ENCODE peak calls at places on chromosomes 7 and 10, in five cellular contexts. N is esophagus squamous epithelium; F is neural progenitor cell; J is CD8-positive, alpha-beta T cell; I is body of pancreas. H is an unnamed sample. For H3K36me3, the result is how much of the 10 kb centered on the place peaks cover.

GRCh38 chr10:131901181-131901829 is 497 bp downstream of the PPP2R2D start:
- DNase-seq in J (peak), N (no peak), F (peak), I (peak), H (peak)

GRCh38 chr10:113991091-113991860 is 52.4 kb upstream of the ADRB1 start:
- DNase-seq in N (no peak), J (no peak), F (no peak), I (no peak), H (no peak)

GRCh38 chr7:123771256-123771655 is 22.5 kb upstream of the WASL start:
- DNase-seq in N (no peak), F (no peak), I (no peak), J (no peak), H (no peak)

GRCh38 chr7:141511370-141512335 is 39.6 kb upstream of the AGK start:
- DNase-seq in N (no peak), J (no peak), I (peak), F (peak), H (no peak)

GRCh38 chr10:50620899-50621298 is 2.9 kb downstream of the SGMS1 start:
- DNase-seq in J (no peak), N (no peak), F (no peak), I (no peak), H (no peak)

GRCh38 chr10:21843645-21844044 is 159.9 kb downstream of the DNAJC1 start:
- DNase-seq in I (no peak), J (no peak), N (no peak), F (no peak), H (no peak)

GRCh38 chr10:80535671-80536360 is 1.9 kb upstream of the SH2D4B start:
- DNase-seq in N (peak), J (peak), I (peak), F (peak), H (peak)

GRCh38 chr7:158078161-158078910 is 509.3 kb downstream of the PTPRN2 start:
- DNase-seq in F (no peak), I (no peak), J (no peak), N (no peak), H (no peak)

GRCh38 chr7:45239486-45239885 is 81.9 kb downstream of the RAMP3 start:
- DNase-seq in N (no peak), I (no peak), F (no peak), J (no peak), H (no peak)

GRCh38 chr10:114323023-114323422 is 81.3 kb downstream of the AFAP1L2 start:
- DNase-seq in F (no peak), N (no peak), I (no peak), J (no peak), H (no peak)

GRCh38 chr7:30906520-30907240 is 5.0 kb upstream of the AQP1 start:
- DNase-seq in N (no peak), I (no peak), J (no peak), F (no peak), H (no peak)

GRCh38 chr7:118179191-118179590 is 4.8 kb upstream of the LSM8 start:
- DNase-seq in I (no peak), F (no peak), N (no peak), J (no peak), H (no peak)

DNA sequence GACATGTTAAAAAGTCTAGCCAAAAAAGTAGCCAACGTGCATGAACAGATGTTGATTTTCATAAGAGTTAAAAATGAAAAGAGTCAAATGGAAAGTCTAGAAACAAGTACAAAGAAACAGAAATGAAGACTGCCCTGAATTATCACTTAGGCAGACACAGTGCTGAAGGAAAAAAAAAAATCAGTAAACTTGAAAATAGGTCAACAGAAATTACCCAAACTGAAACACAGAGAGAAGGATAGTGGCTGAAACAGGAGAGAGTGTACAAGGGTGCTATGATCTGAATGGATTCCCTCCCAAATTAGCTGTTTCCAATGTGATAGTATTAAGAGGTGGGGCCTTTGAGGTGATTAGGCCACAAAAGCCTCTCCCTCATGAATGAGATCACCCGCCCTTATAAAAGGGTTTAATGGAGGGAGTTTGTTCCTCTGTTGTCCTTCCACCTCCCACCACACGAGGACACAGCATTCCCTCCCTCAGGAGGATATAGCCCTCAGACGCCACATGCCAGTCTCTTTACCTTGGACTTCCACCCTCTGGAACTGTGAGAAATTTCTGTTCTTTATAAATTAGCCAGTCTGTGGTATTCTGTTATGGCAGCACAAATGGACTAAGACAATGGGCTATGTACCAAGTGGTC is 249.7 kb downstream of the AHR start:
- DNase-seq in I (no peak), N (no peak), J (no peak), F (peak), H (no peak)
- H3K36me3 ChIP-seq in I (under half), N (under half), J (under half), F (under half), H (under half)

DNA sequence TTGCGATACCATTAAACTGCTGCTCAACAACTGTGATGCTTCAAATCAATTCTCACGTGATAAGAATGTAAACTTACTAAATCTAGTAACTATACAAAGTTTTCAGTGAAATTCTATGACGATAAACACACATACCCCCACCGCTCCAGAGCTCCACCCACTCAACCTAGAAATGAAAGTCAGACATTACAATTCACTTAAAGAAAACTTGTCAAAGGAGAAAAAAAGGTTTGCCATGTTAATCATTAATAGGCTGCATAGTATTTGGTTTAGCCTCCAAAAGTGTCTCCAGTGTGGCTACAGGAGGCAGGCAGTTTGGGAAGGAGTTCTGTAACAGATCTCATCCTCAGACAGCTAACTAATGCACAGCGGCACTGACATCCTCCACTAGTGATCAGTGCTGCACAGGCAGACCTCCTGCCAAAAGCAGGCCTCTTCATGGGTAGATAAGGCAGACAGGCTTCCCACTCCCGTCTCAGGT is 3.1 kb downstream of the HERPUD2 start:
- DNase-seq in I (no peak), N (no peak), J (peak), F (no peak), H (peak)
- H3K27ac ChIP-seq in I (no peak), N (peak), J (peak), F (no peak), H (peak)

GRCh38 chr10:25627606-25628005 is 306.4 kb upstream of the MYO3A start:
- DNase-seq in I (no peak), N (no peak), F (no peak), J (no peak), H (no peak)
- TF ChIP-seq CTCF in I (no peak), N (no peak), F (no peak), J (no peak), H (no peak)

GRCh38 chr7:92357260-92357659 is 90.0 kb upstream of the GATAD1 start:
- DNase-seq in F (no peak), I (no peak), J (no peak), N (no peak), H (no peak)
- H3K36me3 ChIP-seq in F (under half), I (under half), J (under half), N (under half), H (under half)

DNA sequence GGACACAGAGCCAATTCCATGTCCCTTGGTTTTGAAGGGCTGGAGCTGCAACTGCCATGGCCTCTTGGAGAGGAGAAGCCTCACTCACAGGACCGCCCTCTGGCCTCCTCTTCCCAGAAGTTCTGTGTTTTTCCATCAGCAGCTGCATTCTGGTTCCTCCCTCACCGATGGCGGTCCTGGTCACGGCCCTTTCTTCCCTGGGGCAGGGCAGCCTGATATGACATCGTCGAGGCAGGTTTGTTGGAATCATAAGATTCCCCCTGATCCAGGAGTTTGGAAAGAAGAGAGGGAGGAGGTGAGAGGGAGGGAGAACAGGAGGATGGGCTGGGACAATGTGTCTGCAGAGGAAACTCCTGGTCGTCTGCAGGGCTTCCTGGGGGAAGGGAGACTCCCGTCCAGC is 82.7 kb upstream of the PDZD8 start:
- DNase-seq in N (no peak), I (no peak), F (no peak), J (no peak), H (no peak)
- H3K27ac ChIP-seq in N (no peak), I (no peak), F (no peak), J (no peak), H (no peak)

GRCh38 chr7:130920122-130920521 is 186.1 kb upstream of the KLF14 start:
- DNase-seq in J (no peak), F (no peak), I (no peak), N (no peak), H (no peak)

GRCh38 chr7:130923930-130924329 is 189.9 kb upstream of the KLF14 start:
- DNase-seq in I (no peak), N (no peak), J (no peak), F (no peak), H (no peak)

GRCh38 chr7:130919316-130920103 is 185.5 kb upstream of the KLF14 start:
- DNase-seq in I (no peak), N (no peak), J (no peak), F (no peak), H (no peak)

GRCh38 chr7:130922206-130923112 is 188.5 kb upstream of the KLF14 start:
- DNase-seq in J (no peak), I (no peak), N (no peak), F (no peak), H (no peak)

DNA sequence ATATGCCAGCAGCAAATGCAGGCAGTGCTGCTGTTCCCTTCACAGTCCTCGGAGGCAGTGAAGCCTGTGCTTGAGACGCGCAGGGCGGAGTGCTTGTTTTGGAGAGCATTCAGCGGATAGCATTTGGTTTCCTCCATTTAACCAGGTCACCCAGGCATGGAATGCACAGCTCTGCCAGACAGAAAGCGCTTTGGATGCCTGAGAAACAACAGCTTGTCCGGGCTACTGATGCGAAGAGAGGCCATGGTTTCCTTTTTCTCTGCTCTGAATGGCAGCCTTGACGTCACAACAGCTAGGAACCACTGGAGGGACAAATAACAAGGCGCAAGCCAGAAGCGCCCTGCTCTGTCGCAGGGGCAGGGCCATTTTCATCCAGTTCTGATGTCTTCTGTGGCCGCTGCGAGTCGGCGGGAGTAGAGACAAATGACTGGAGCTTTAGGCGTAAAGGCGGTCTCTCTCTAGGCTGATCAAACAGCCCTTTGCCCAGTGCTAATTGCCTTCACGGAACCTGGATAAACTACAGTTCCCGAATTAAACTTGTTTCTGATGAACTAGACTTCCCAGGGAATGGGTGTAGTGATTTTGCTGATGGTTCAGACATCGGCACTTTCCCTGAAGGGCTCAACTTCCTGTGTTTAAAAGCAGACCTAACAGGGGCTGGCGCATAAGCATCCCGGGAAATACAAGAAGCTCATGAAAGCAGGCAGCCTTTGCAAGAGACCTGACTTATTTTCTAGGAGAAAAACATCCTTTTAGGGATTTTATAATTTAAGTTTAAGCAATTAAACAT is 187.6 kb upstream of the KLF14 start:
- DNase-seq in F (peak), J (no peak), N (no peak), I (peak), H (peak)
- TF ChIP-seq CTCF in F (peak), J (no peak), N (no peak), I (no peak), H (no peak)

GRCh38 chr10:7792541-7792940 is 4.6 kb downstream of the ATP5F1C start:
- DNase-seq in I (no peak), J (no peak), F (no peak), N (no peak), H (no peak)

GRCh38 chr10:7795605-7796004 is 7.6 kb downstream of the ATP5F1C start:
- DNase-seq in F (no peak), I (peak), N (no peak), J (no peak), H (no peak)

GRCh38 chr10:7797582-7797981 is 9.6 kb downstream of the ATP5F1C start:
- DNase-seq in J (no peak), N (no peak), F (no peak), I (peak), H (peak)

GRCh38 chr10:7789390-7789789 is 1.4 kb downstream of the ATP5F1C start:
- DNase-seq in J (no peak), N (no peak), F (no peak), I (no peak), H (peak)

DNA sequence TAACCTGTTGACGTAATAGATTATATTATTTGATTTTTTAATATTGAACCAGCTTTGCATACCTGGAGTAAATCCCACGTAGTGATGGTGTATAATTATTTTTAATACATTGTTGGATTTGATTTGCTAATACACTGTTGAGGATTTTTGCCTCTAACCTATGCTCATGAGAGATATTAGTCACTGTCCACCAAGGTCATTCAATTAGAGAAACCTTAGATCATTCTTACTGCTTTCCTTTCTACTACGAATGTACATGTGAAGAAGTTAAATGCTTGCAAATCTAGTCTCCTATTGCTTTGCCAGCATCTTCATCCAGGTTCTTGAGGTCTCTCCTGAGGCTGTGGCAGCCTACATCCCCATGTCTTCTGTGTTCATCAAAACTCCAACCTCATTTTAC is 6.7 kb downstream of the ATP5F1C start:
- DNase-seq in I (no peak), N (no peak), F (no peak), J (no peak), H (no peak)
- H3K36me3 ChIP-seq in I (under half), N (under half), F (under half), J (under half), H (under half)

GRCh38 chr7:77833136-77833535 is 34.6 kb downstream of the PHTF2 start:
- DNase-seq in I (no peak), J (no peak), N (no peak), F (no peak), H (no peak)
- H3K27ac ChIP-seq in I (no peak), J (no peak), N (no peak), F (no peak), H (no peak)

GRCh38 chr10:6843477-6843876 is 263.4 kb upstream of the PRKCQ start:
- DNase-seq in I (no peak), F (no peak), N (no peak), J (no peak), H (no peak)
- TF ChIP-seq CTCF in I (no peak), F (no peak), N (no peak), J (no peak), H (no peak)

GRCh38 chr7:140463111-140463510 is 16.2 kb downstream of the MKRN1 start:
- DNase-seq in I (no peak), F (no peak), J (no peak), N (no peak), H (no peak)
- H3K36me3 ChIP-seq in I (under half), F (under half), J (under half), N (under half), H (under half)